ENCODE peak calls at places on chromosome 3, in six cellular contexts. One of them, this sample, is unnamed.

GRCh38 chr3:67386446-67386845 is 268.0 kb downstream of the SUCLG2 start:
- DNase-seq in PC-3: no peak
- DNase-seq in GM23248: no peak
- DNase-seq in GM23338: no peak
- DNase-seq in MM.1S: no peak
- DNase-seq in neural progenitor cell: no peak
- DNase-seq in this sample: no peak

GRCh38 chr3:8490079-8490552 is 11.5 kb upstream of the LMCD1 start:
- DNase-seq in PC-3: peak; percentile 61
- DNase-seq in GM23338: no peak
- DNase-seq in neural progenitor cell: no peak
- DNase-seq in MM.1S: no peak
- DNase-seq in GM23248: peak; percentile 100
- DNase-seq in this sample: no peak

GRCh38 chr3:55648591-55649318 is 161.6 kb upstream of the WNT5A start:
- DNase-seq in GM23248: no peak
- DNase-seq in PC-3: no peak
- DNase-seq in neural progenitor cell: no peak
- DNase-seq in GM23338: peak; percentile 97
- DNase-seq in MM.1S: no peak
- DNase-seq in this sample: no peak

GRCh38 chr3:173826901-173827609 is 429.5 kb downstream of the NLGN1 start:
- DNase-seq in neural progenitor cell: no peak
- DNase-seq in MM.1S: no peak
- DNase-seq in GM23248: peak; percentile 49
- DNase-seq in PC-3: no peak
- DNase-seq in GM23338: no peak
- DNase-seq in this sample: no peak

GRCh38 chr3:52452570-52453221 is 1.1 kb downstream of the TNNC1 start:
- DNase-seq in PC-3: no peak
- DNase-seq in GM23338: no peak
- DNase-seq in MM.1S: no peak
- DNase-seq in neural progenitor cell: peak; percentile 24
- DNase-seq in GM23248: no peak
- DNase-seq in this sample: no peak

GRCh38 chr3:179967622-179968021 is 69.1 kb downstream of the PEX5L start:
- DNase-seq in PC-3: no peak
- DNase-seq in GM23338: peak; percentile 28
- DNase-seq in GM23248: peak; percentile 37
- DNase-seq in neural progenitor cell: no peak
- DNase-seq in MM.1S: no peak
- DNase-seq in this sample: no peak

GRCh38 chr3:133662256-133662773 is 574 bp upstream of the TOPBP1 start:
- DNase-seq in GM23248: peak; percentile 59
- DNase-seq in GM23338: peak; percentile 37
- DNase-seq in MM.1S: peak; percentile 60
- DNase-seq in PC-3: peak; percentile 23
- DNase-seq in neural progenitor cell: peak; percentile 15
- DNase-seq in this sample: no peak

GRCh38 chr3:129837057-129837631 is 56.4 kb downstream of the TMCC1 start:
- DNase-seq in neural progenitor cell: no peak
- DNase-seq in MM.1S: no peak
- DNase-seq in GM23338: peak; percentile 21
- DNase-seq in GM23248: peak; percentile 6
- DNase-seq in PC-3: no peak
- DNase-seq in this sample: no peak

GRCh38 chr3:36920884-36921567 is 23.8 kb downstream of the TRANK1 start:
- DNase-seq in GM23248: no peak
- DNase-seq in neural progenitor cell: no peak
- DNase-seq in GM23338: no peak
- DNase-seq in MM.1S: no peak
- DNase-seq in PC-3: no peak
- DNase-seq in this sample: no peak

GRCh38 chr3:30628931-30629590 is 22.7 kb downstream of the TGFBR2 start:
- DNase-seq in GM23338: no peak
- DNase-seq in PC-3: no peak
- DNase-seq in GM23248: no peak
- DNase-seq in MM.1S: no peak
- DNase-seq in neural progenitor cell: no peak
- DNase-seq in this sample: no peak

GRCh38 chr3:66431494-66431893 is 69.3 kb downstream of the LRIG1 start:
- DNase-seq in GM23338: no peak
- DNase-seq in PC-3: no peak
- DNase-seq in GM23248: peak; percentile 85
- DNase-seq in MM.1S: no peak
- DNase-seq in neural progenitor cell: no peak
- DNase-seq in this sample: no peak

GRCh38 chr3:156334841-156335545 is 214.6 kb downstream of the KCNAB1 start:
- DNase-seq in MM.1S: no peak
- DNase-seq in neural progenitor cell: peak; percentile 44
- DNase-seq in GM23248: no peak
- DNase-seq in GM23338: no peak
- DNase-seq in PC-3: peak; percentile 30
- DNase-seq in this sample: no peak

GRCh38 chr3:141368062-141368924 is at the start of gene ZBTB38:
- DNase-seq in MM.1S: peak; percentile 19
- DNase-seq in GM23338: peak; percentile 87
- DNase-seq in GM23248: peak; percentile 93
- DNase-seq in PC-3: peak; percentile 89
- DNase-seq in neural progenitor cell: peak; percentile 90
- DNase-seq in this sample: peak; percentile 88

GRCh38 chr3:33629219-33629618 is 88.8 kb downstream of the CLASP2 start:
- DNase-seq in GM23248: no peak
- DNase-seq in MM.1S: no peak
- DNase-seq in neural progenitor cell: no peak
- DNase-seq in GM23338: no peak
- DNase-seq in PC-3: no peak
- DNase-seq in this sample: no peak

GRCh38 chr3:59386165-59386564 is 336.3 kb upstream of the CFAP20DC start:
- DNase-seq in PC-3: no peak
- DNase-seq in GM23338: no peak
- DNase-seq in GM23248: peak; percentile 24
- DNase-seq in MM.1S: peak; percentile 69
- DNase-seq in neural progenitor cell: no peak
- DNase-seq in this sample: no peak

GRCh38 chr3:58998476-58999117 is 51.2 kb downstream of the CFAP20DC start:
- DNase-seq in GM23248: peak; percentile 99
- DNase-seq in PC-3: peak; percentile 98
- DNase-seq in MM.1S: no peak
- DNase-seq in GM23338: no peak
- DNase-seq in neural progenitor cell: no peak
- DNase-seq in this sample: peak; percentile 86

GRCh38 chr3:28067014-28067413 is 174.4 kb upstream of the CMC1 start:
- DNase-seq in GM23338: no peak
- DNase-seq in GM23248: no peak
- DNase-seq in PC-3: no peak
- DNase-seq in neural progenitor cell: no peak
- DNase-seq in MM.1S: no peak
- DNase-seq in this sample: no peak

GRCh38 chr3:61819861-61820260 is 258.5 kb downstream of the PTPRG start:
- DNase-seq in PC-3: no peak
- DNase-seq in neural progenitor cell: no peak
- DNase-seq in MM.1S: no peak
- DNase-seq in GM23248: peak; percentile 33
- DNase-seq in GM23338: no peak
- DNase-seq in this sample: no peak

GRCh38 chr3:126474498-126475410 is 937 bp downstream of the ZXDC start:
- DNase-seq in neural progenitor cell: peak; percentile 75
- DNase-seq in PC-3: peak; percentile 7
- DNase-seq in MM.1S: peak; percentile 69
- DNase-seq in GM23248: peak; percentile 72
- DNase-seq in GM23338: peak; percentile 65
- DNase-seq in this sample: peak; percentile 39

GRCh38 chr3:189233225-189233858 is 61.6 kb downstream of the TPRG1 start:
- DNase-seq in PC-3: peak; percentile 84
- DNase-seq in neural progenitor cell: peak; percentile 75
- DNase-seq in GM23338: peak; percentile 81
- DNase-seq in GM23248: peak; percentile 85
- DNase-seq in MM.1S: peak; percentile 21
- DNase-seq in this sample: peak; percentile 54

GRCh38 chr3:171777608-171777995 is 32.7 kb downstream of the PLD1 start:
- DNase-seq in neural progenitor cell: no peak
- DNase-seq in MM.1S: no peak
- DNase-seq in GM23248: no peak
- DNase-seq in GM23338: no peak
- DNase-seq in PC-3: no peak
- DNase-seq in this sample: no peak

GRCh38 chr3:188220097-188220788 is 66.3 kb downstream of the LPP start:
- DNase-seq in MM.1S: no peak
- DNase-seq in neural progenitor cell: no peak
- DNase-seq in GM23338: no peak
- DNase-seq in GM23248: peak; percentile 77
- DNase-seq in PC-3: no peak
- DNase-seq in this sample: no peak

GRCh38 chr3:20321391-20322047 is 135.5 kb upstream of the SGO1 start:
- DNase-seq in GM23248: no peak
- DNase-seq in PC-3: no peak
- DNase-seq in MM.1S: no peak
- DNase-seq in neural progenitor cell: no peak
- DNase-seq in GM23338: no peak
- DNase-seq in this sample: no peak

GRCh38 chr3:23079976-23080375 is 123.2 kb upstream of the UBE2E2 start:
- DNase-seq in GM23248: no peak
- DNase-seq in PC-3: peak; percentile 86
- DNase-seq in MM.1S: no peak
- DNase-seq in GM23338: peak; percentile 17
- DNase-seq in neural progenitor cell: no peak
- DNase-seq in this sample: peak; percentile 69

GRCh38 chr3:41198526-41198925 is 779 bp upstream of the CTNNB1 start:
- DNase-seq in GM23248: peak; percentile 36
- DNase-seq in neural progenitor cell: peak; percentile 62
- DNase-seq in MM.1S: peak; percentile 23
- DNase-seq in GM23338: no peak
- DNase-seq in PC-3: no peak
- DNase-seq in this sample: no peak

GRCh38 chr3:105620236-105620635 is 248.6 kb downstream of the CBLB start:
- DNase-seq in neural progenitor cell: no peak
- DNase-seq in GM23248: no peak
- DNase-seq in MM.1S: no peak
- DNase-seq in GM23338: no peak
- DNase-seq in PC-3: no peak
- DNase-seq in this sample: no peak
- TF ChIP-seq EZH2 in neural progenitor cell: no peak
- TF ChIP-seq EZH2 in GM23248: no peak
- TF ChIP-seq EZH2 in MM.1S: no peak
- TF ChIP-seq EZH2 in GM23338: no peak
- TF ChIP-seq EZH2 in PC-3: no peak
- TF ChIP-seq EZH2 in this sample: no peak

DNA sequence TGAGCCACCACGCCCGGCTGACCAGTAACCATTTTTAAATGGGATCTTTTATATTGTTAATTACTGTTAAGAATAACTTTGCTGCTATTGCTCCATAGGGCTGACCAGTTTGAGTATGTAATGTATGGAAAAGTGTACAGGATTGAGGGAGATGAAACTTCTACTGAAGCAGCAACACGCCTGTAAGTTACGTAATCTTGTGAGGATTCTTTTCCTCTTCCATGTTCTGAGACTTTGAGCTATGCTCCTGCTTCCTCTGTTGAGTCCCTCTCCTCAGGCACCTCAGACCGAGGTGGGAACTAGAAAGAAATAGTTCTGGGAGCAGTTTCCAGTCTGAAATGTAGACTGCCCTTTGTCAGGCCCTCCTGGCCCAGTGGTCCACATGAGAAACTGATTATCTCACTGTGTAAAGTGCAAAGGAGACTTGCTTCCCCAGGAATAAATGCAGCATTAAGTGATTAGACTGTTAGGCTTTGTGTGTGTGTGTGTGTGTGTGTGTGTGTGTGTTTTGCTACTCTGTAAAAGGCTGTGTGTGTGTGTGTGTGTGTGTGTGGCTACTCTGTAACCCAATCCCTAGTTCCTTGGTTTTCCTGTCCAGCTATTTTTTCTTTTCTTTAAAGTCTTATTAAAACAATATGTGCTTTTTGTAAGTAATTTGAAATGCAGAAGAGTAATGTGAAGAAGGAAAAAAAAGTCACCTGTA is 5.3 kb downstream of the POLR2H start:
- DNase-seq in neural progenitor cell: no peak
- DNase-seq in GM23248: peak; percentile 23
- DNase-seq in MM.1S: no peak
- DNase-seq in PC-3: peak; percentile 10
- DNase-seq in GM23338: no peak
- DNase-seq in this sample: no peak
- H3F3A ChIP-seq in neural progenitor cell: peaks cover 47% of the 10 kb centered on the region
- H3F3A ChIP-seq in GM23248: peaks cover 50% of the 10 kb centered on the region
- H3F3A ChIP-seq in MM.1S: peaks cover 24% of the 10 kb centered on the region
- H3F3A ChIP-seq in PC-3: no peaks in the 10 kb centered on the region
- H3F3A ChIP-seq in GM23338: peaks cover 14% of the 10 kb centered on the region
- H3F3A ChIP-seq in this sample: peaks cover 84% of the 10 kb centered on the region

DNA sequence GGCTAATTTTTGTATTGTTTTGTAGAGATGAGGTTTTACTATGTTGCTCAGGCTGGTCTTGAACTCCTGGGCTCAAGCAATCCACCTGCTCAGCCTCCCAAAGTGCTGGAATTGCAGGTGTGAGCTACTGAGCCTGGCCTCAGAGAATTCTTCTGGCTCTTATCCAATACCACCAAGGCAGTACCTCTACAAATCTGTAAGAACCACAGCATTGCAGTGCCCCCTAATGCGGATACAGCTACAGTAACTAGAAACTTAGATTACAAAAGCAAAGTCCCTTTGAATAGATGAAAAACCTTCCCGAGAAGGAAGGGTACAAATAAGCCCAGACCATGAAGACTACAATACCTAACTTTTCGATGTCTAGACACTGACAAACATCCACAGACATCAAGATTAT is 107.9 kb upstream of the DPPA4 start:
- DNase-seq in PC-3: no peak
- DNase-seq in neural progenitor cell: no peak
- DNase-seq in GM23338: peak; percentile 28
- DNase-seq in GM23248: no peak
- DNase-seq in MM.1S: no peak
- DNase-seq in this sample: no peak
- H3K4me3 ChIP-seq in PC-3: no peak overlapping the region
- H3K4me3 ChIP-seq in neural progenitor cell: no peak overlapping the region
- H3K4me3 ChIP-seq in GM23338: no peak overlapping the region
- H3K4me3 ChIP-seq in GM23248: no peak overlapping the region
- H3K4me3 ChIP-seq in MM.1S: no peak overlapping the region
- H3K4me3 ChIP-seq in this sample: no peak overlapping the region

GRCh38 chr3:64080839-64081630 is 57.7 kb upstream of the PSMD6 start:
- DNase-seq in MM.1S: no peak
- DNase-seq in PC-3: no peak
- DNase-seq in neural progenitor cell: no peak
- DNase-seq in GM23338: no peak
- DNase-seq in GM23248: no peak
- DNase-seq in this sample: no peak
- TF ChIP-seq EZH2 in MM.1S: no peak
- TF ChIP-seq EZH2 in PC-3: no peak
- TF ChIP-seq EZH2 in neural progenitor cell: no peak
- TF ChIP-seq EZH2 in GM23338: no peak
- TF ChIP-seq EZH2 in GM23248: no peak
- TF ChIP-seq EZH2 in this sample: no peak

GRCh38 chr3:187022403-187023029 is 92.2 kb downstream of the ST6GAL1 start:
- DNase-seq in neural progenitor cell: no peak
- DNase-seq in MM.1S: no peak
- DNase-seq in GM23338: no peak
- DNase-seq in PC-3: no peak
- DNase-seq in GM23248: no peak
- DNase-seq in this sample: no peak
- H3F3A ChIP-seq in neural progenitor cell: no peaks in the 10 kb centered on the region
- H3F3A ChIP-seq in MM.1S: peaks cover 9% of the 10 kb centered on the region
- H3F3A ChIP-seq in GM23338: no peaks in the 10 kb centered on the region
- H3F3A ChIP-seq in PC-3: no peaks in the 10 kb centered on the region
- H3F3A ChIP-seq in GM23248: no peaks in the 10 kb centered on the region
- H3F3A ChIP-seq in this sample: no peaks in the 10 kb centered on the region

GRCh38 chr3:14001136-14001535 is 121.3 kb upstream of the WNT7A start:
- DNase-seq in MM.1S: no peak
- DNase-seq in GM23338: no peak
- DNase-seq in GM23248: peak; percentile 34
- DNase-seq in PC-3: peak; percentile 64
- DNase-seq in neural progenitor cell: no peak
- DNase-seq in this sample: no peak
- H3K4me3 ChIP-seq in MM.1S: no peak overlapping the region
- H3K4me3 ChIP-seq in GM23338: no peak overlapping the region
- H3K4me3 ChIP-seq in GM23248: no peak overlapping the region
- H3K4me3 ChIP-seq in PC-3: no peak overlapping the region
- H3K4me3 ChIP-seq in neural progenitor cell: no peak overlapping the region
- H3K4me3 ChIP-seq in this sample: no peak overlapping the region

This sample was measured in PC-9.